ENCODE peak calls at places on chromosome 3, in eight cellular contexts. One of them, this sample, is unnamed.

GRCh38 chr3:51672083-51672475 is 1.0 kb downstream of the TEX264 start:
- DNase-seq in left ventricle myocardium inferior: no peak
- DNase-seq in ovary: no peak
- DNase-seq in endothelial cell of umbilical vein: no peak
- DNase-seq in vagina: no peak
- DNase-seq in lower lobe of right lung: no peak
- DNase-seq in psoas muscle: no peak
- DNase-seq in tibial artery: no peak
- DNase-seq in this sample: no peak

GRCh38 chr3:78799681-78800080 is 968.1 kb downstream of the ROBO1 start:
- DNase-seq in tibial artery: no peak
- DNase-seq in left ventricle myocardium inferior: no peak
- DNase-seq in lower lobe of right lung: no peak
- DNase-seq in psoas muscle: no peak
- DNase-seq in endothelial cell of umbilical vein: no peak
- DNase-seq in vagina: no peak
- DNase-seq in ovary: no peak
- DNase-seq in this sample: no peak

GRCh38 chr3:24060055-24060454 is 115.0 kb downstream of the NR1D2 start:
- DNase-seq in tibial artery: peak; percentile 76
- DNase-seq in endothelial cell of umbilical vein: no peak
- DNase-seq in left ventricle myocardium inferior: no peak
- DNase-seq in psoas muscle: no peak
- DNase-seq in vagina: no peak
- DNase-seq in lower lobe of right lung: peak; percentile 66
- DNase-seq in ovary: no peak
- DNase-seq in this sample: no peak

GRCh38 chr3:194872669-194872977 is 186.9 kb downstream of the FAM43A start:
- DNase-seq in tibial artery: no peak
- DNase-seq in lower lobe of right lung: no peak
- DNase-seq in left ventricle myocardium inferior: no peak
- DNase-seq in endothelial cell of umbilical vein: peak; percentile 6
- DNase-seq in vagina: no peak
- DNase-seq in psoas muscle: no peak
- DNase-seq in ovary: no peak
- DNase-seq in this sample: no peak

GRCh38 chr3:84961492-84962255 is 2.9 kb downstream of the CADM2 start:
- DNase-seq in tibial artery: no peak
- DNase-seq in psoas muscle: no peak
- DNase-seq in endothelial cell of umbilical vein: no peak
- DNase-seq in ovary: no peak
- DNase-seq in lower lobe of right lung: no peak
- DNase-seq in vagina: no peak
- DNase-seq in left ventricle myocardium inferior: no peak
- DNase-seq in this sample: no peak

GRCh38 chr3:195133462-195133861 is 137.5 kb downstream of the XXYLT1 start:
- DNase-seq in lower lobe of right lung: no peak
- DNase-seq in ovary: no peak
- DNase-seq in left ventricle myocardium inferior: no peak
- DNase-seq in tibial artery: no peak
- DNase-seq in psoas muscle: peak; percentile 53
- DNase-seq in vagina: no peak
- DNase-seq in endothelial cell of umbilical vein: no peak
- DNase-seq in this sample: no peak

GRCh38 chr3:57068437-57069089 is 8.1 kb downstream of the SPATA12 start:
- DNase-seq in vagina: peak; percentile 94
- DNase-seq in ovary: no peak
- DNase-seq in tibial artery: peak; percentile 77
- DNase-seq in left ventricle myocardium inferior: peak; percentile 27
- DNase-seq in lower lobe of right lung: no peak
- DNase-seq in psoas muscle: peak; percentile 58
- DNase-seq in endothelial cell of umbilical vein: peak; percentile 66
- DNase-seq in this sample: peak; percentile 93

GRCh38 chr3:159265705-159266104 is 463.9 kb downstream of the MFSD1 start:
- DNase-seq in ovary: no peak
- DNase-seq in vagina: no peak
- DNase-seq in left ventricle myocardium inferior: no peak
- DNase-seq in tibial artery: no peak
- DNase-seq in psoas muscle: no peak
- DNase-seq in lower lobe of right lung: no peak
- DNase-seq in endothelial cell of umbilical vein: no peak
- DNase-seq in this sample: no peak

GRCh38 chr3:84974347-84974746 is 15.6 kb downstream of the CADM2 start:
- DNase-seq in ovary: no peak
- DNase-seq in tibial artery: no peak
- DNase-seq in psoas muscle: no peak
- DNase-seq in endothelial cell of umbilical vein: no peak
- DNase-seq in lower lobe of right lung: no peak
- DNase-seq in left ventricle myocardium inferior: no peak
- DNase-seq in vagina: no peak
- DNase-seq in this sample: no peak

GRCh38 chr3:103421460-103421859 is 986.6 kb downstream of the ZPLD1 start:
- DNase-seq in psoas muscle: no peak
- DNase-seq in vagina: no peak
- DNase-seq in tibial artery: no peak
- DNase-seq in left ventricle myocardium inferior: no peak
- DNase-seq in lower lobe of right lung: no peak
- DNase-seq in endothelial cell of umbilical vein: no peak
- DNase-seq in ovary: no peak
- DNase-seq in this sample: no peak

GRCh38 chr3:11603628-11604027 is 40.1 kb downstream of the VGLL4 start:
- DNase-seq in ovary: no peak
- DNase-seq in endothelial cell of umbilical vein: peak; percentile 53
- DNase-seq in lower lobe of right lung: no peak
- DNase-seq in vagina: peak; percentile 93
- DNase-seq in psoas muscle: peak; percentile 77
- DNase-seq in left ventricle myocardium inferior: no peak
- DNase-seq in tibial artery: peak; percentile 86
- DNase-seq in this sample: peak; percentile 95

GRCh38 chr3:146637871-146638270 is 32.7 kb upstream of the PLSCR5 start:
- DNase-seq in endothelial cell of umbilical vein: no peak
- DNase-seq in left ventricle myocardium inferior: no peak
- DNase-seq in psoas muscle: no peak
- DNase-seq in vagina: no peak
- DNase-seq in ovary: no peak
- DNase-seq in lower lobe of right lung: no peak
- DNase-seq in tibial artery: no peak
- DNase-seq in this sample: no peak

GRCh38 chr3:9965200-9965875 is 13.1 kb upstream of the PRRT3 start:
- DNase-seq in ovary: no peak
- DNase-seq in tibial artery: no peak
- DNase-seq in psoas muscle: no peak
- DNase-seq in vagina: no peak
- DNase-seq in endothelial cell of umbilical vein: no peak
- DNase-seq in lower lobe of right lung: no peak
- DNase-seq in left ventricle myocardium inferior: no peak
- DNase-seq in this sample: no peak

GRCh38 chr3:9970020-9970652 is 16.5 kb downstream of the EMC3 start:
- DNase-seq in endothelial cell of umbilical vein: peak; percentile 43
- DNase-seq in tibial artery: no peak
- DNase-seq in ovary: no peak
- DNase-seq in psoas muscle: no peak
- DNase-seq in vagina: no peak
- DNase-seq in left ventricle myocardium inferior: no peak
- DNase-seq in lower lobe of right lung: no peak
- DNase-seq in this sample: no peak

GRCh38 chr3:9969632-9970019 is 17.0 kb downstream of the EMC3 start:
- DNase-seq in vagina: peak; percentile 69
- DNase-seq in lower lobe of right lung: no peak
- DNase-seq in psoas muscle: no peak
- DNase-seq in ovary: no peak
- DNase-seq in left ventricle myocardium inferior: no peak
- DNase-seq in tibial artery: no peak
- DNase-seq in endothelial cell of umbilical vein: no peak
- DNase-seq in this sample: no peak

GRCh38 chr3:9966841-9967240 is 14.6 kb upstream of the PRRT3 start:
- DNase-seq in psoas muscle: no peak
- DNase-seq in lower lobe of right lung: no peak
- DNase-seq in vagina: no peak
- DNase-seq in tibial artery: no peak
- DNase-seq in left ventricle myocardium inferior: no peak
- DNase-seq in endothelial cell of umbilical vein: no peak
- DNase-seq in ovary: no peak
- DNase-seq in this sample: no peak
- H3K36me3 ChIP-seq in psoas muscle: peaks cover 13% of the 10 kb centered on the region
- H3K36me3 ChIP-seq in lower lobe of right lung: peaks cover 83% of the 10 kb centered on the region
- H3K36me3 ChIP-seq in vagina: no peaks in the 10 kb centered on the region
- H3K36me3 ChIP-seq in tibial artery: peaks cover 98% of the 10 kb centered on the region
- H3K36me3 ChIP-seq in left ventricle myocardium inferior: peaks cover 99% of the 10 kb centered on the region
- H3K36me3 ChIP-seq in endothelial cell of umbilical vein: peaks cover 14% of the 10 kb centered on the region
- H3K36me3 ChIP-seq in ovary: no peaks in the 10 kb centered on the region
- H3K36me3 ChIP-seq in this sample: peaks cover 65% of the 10 kb centered on the region

GRCh38 chr3:10503217-10503796 is 2.1 kb downstream of the ATP2B2 start:
- DNase-seq in lower lobe of right lung: no peak
- DNase-seq in ovary: no peak
- DNase-seq in left ventricle myocardium inferior: no peak
- DNase-seq in psoas muscle: no peak
- DNase-seq in vagina: no peak
- DNase-seq in tibial artery: no peak
- DNase-seq in endothelial cell of umbilical vein: no peak
- DNase-seq in this sample: no peak

GRCh38 chr3:10505791-10506585 is 602 bp upstream of the ATP2B2 start:
- DNase-seq in left ventricle myocardium inferior: no peak
- DNase-seq in lower lobe of right lung: no peak
- DNase-seq in tibial artery: no peak
- DNase-seq in psoas muscle: no peak
- DNase-seq in ovary: no peak
- DNase-seq in endothelial cell of umbilical vein: no peak
- DNase-seq in vagina: no peak
- DNase-seq in this sample: no peak

GRCh38 chr3:10506696-10507095 is 1.3 kb upstream of the ATP2B2 start:
- DNase-seq in lower lobe of right lung: no peak
- DNase-seq in vagina: no peak
- DNase-seq in left ventricle myocardium inferior: no peak
- DNase-seq in endothelial cell of umbilical vein: no peak
- DNase-seq in ovary: no peak
- DNase-seq in tibial artery: no peak
- DNase-seq in psoas muscle: no peak
- DNase-seq in this sample: no peak

GRCh38 chr3:10504161-10505049 is 981 bp downstream of the ATP2B2 start:
- DNase-seq in left ventricle myocardium inferior: no peak
- DNase-seq in psoas muscle: no peak
- DNase-seq in endothelial cell of umbilical vein: no peak
- DNase-seq in tibial artery: no peak
- DNase-seq in ovary: no peak
- DNase-seq in lower lobe of right lung: no peak
- DNase-seq in vagina: no peak
- DNase-seq in this sample: no peak

DNA sequence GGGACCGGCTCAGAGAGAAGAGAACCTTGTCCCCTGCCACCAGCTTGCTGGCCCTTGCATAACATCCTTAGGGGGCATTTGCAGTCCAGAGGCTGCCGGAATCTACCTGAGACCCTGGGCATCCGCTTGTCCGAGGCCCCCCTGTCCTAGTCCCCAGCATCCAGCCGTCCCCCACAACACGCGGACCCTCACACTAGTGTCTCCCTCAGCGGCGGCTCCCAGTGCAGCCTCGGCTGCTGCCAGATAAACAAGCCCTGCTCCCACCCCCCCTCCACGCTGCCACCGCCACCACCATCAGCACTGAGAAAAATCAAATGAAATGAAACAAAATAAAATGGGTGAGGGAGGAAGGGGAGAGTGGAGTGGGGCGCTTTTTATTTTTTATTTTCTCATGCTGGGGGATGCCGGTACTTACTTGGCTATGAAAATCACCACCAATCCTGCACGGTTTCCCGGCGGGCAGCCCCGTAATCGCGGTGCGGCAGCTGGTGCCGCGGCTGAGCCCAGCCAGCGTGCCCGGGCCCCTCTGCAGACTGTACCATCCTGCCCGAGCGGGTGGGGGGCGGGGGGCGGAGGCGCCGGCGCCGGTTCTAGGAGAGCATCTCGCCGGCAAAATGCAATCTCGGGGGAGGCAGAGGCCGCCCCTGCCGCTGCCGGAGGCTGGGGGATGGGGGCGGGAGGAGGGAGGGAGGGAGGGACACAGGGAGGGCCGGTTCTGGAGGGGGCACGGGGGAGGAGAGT is at the start of gene ATP2B2:
- DNase-seq in tibial artery: no peak
- DNase-seq in endothelial cell of umbilical vein: no peak
- DNase-seq in psoas muscle: no peak
- DNase-seq in ovary: no peak
- DNase-seq in left ventricle myocardium inferior: no peak
- DNase-seq in lower lobe of right lung: no peak
- DNase-seq in vagina: no peak
- DNase-seq in this sample: no peak
- H3K4me3 ChIP-seq in tibial artery: peak within 1 kb of the TSS; percentile 20
- H3K4me3 ChIP-seq in endothelial cell of umbilical vein: no peak within 1 kb of the TSS
- H3K4me3 ChIP-seq in psoas muscle: peak within 1 kb of the TSS; percentile 52
- H3K4me3 ChIP-seq in ovary: no peak within 1 kb of the TSS
- H3K4me3 ChIP-seq in left ventricle myocardium inferior: peak within 1 kb of the TSS; percentile 52
- H3K4me3 ChIP-seq in lower lobe of right lung: peak within 1 kb of the TSS; percentile 23
- H3K4me3 ChIP-seq in vagina: peak within 1 kb of the TSS; percentile 21
- H3K4me3 ChIP-seq in this sample: peak within 1 kb of the TSS; percentile 49

GRCh38 chr3:34419801-34420200 is 621.4 kb downstream of the PDCD6IP start:
- DNase-seq in vagina: no peak
- DNase-seq in ovary: no peak
- DNase-seq in psoas muscle: no peak
- DNase-seq in left ventricle myocardium inferior: no peak
- DNase-seq in tibial artery: no peak
- DNase-seq in lower lobe of right lung: no peak
- DNase-seq in endothelial cell of umbilical vein: peak; percentile 20
- DNase-seq in this sample: no peak

DNA sequence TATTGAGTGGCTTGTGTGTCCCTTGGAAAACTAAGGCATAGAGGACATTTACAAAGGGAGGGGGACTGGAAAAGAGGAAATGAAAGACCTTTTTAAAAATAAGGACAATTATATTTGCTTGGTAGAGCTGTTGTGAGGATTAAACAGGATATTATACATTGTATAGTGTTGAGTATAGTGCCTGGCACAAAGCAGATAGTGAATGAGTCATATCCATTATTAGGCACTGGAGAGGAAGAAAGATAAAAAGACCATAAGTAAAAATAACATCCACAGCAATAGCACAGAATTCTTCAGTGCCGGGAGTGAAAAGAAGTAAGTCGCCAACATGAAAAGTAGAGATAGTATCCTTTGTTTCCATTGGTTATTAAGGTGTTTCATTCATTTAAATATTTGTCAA is 623.3 kb downstream of the PDCD6IP start:
- DNase-seq in tibial artery: no peak
- DNase-seq in endothelial cell of umbilical vein: peak; percentile 60
- DNase-seq in vagina: no peak
- DNase-seq in ovary: no peak
- DNase-seq in psoas muscle: no peak
- DNase-seq in left ventricle myocardium inferior: no peak
- DNase-seq in lower lobe of right lung: no peak
- DNase-seq in this sample: no peak
- H3K9me3 ChIP-seq in tibial artery: no peaks in the 10 kb centered on the region
- H3K9me3 ChIP-seq in endothelial cell of umbilical vein: no peaks in the 10 kb centered on the region
- H3K9me3 ChIP-seq in vagina: no peaks in the 10 kb centered on the region
- H3K9me3 ChIP-seq in ovary: no peaks in the 10 kb centered on the region
- H3K9me3 ChIP-seq in psoas muscle: no peaks in the 10 kb centered on the region
- H3K9me3 ChIP-seq in left ventricle myocardium inferior: no peaks in the 10 kb centered on the region
- H3K9me3 ChIP-seq in lower lobe of right lung: no peaks in the 10 kb centered on the region
- H3K9me3 ChIP-seq in this sample: no peaks in the 10 kb centered on the region

DNA sequence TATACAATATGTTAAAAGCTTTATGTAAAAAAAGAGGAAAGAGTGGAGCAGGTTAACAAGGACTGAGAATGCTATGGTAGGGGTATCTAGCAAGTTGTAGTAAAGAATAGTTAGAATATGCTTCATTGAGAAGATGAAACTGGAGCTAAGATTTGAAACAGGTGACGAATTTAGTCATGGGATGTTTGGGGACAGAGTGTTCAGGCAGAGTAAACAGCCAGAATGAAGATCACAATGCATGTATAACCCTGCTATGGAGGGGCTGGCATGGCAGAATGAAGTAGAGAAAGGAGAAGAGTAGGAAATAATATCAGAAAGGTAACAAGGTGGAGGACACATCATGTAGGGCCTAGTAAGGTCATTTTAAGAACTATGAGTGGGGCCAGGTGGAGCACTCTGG is 72.0 kb downstream of the BTD start:
- DNase-seq in left ventricle myocardium inferior: no peak
- DNase-seq in lower lobe of right lung: no peak
- DNase-seq in psoas muscle: no peak
- DNase-seq in ovary: no peak
- DNase-seq in endothelial cell of umbilical vein: no peak
- DNase-seq in vagina: no peak
- DNase-seq in tibial artery: no peak
- DNase-seq in this sample: no peak
- H3K36me3 ChIP-seq in left ventricle myocardium inferior: peaks cover 76% of the 10 kb centered on the region
- H3K36me3 ChIP-seq in lower lobe of right lung: peaks cover 76% of the 10 kb centered on the region
- H3K36me3 ChIP-seq in psoas muscle: peaks cover 6% of the 10 kb centered on the region
- H3K36me3 ChIP-seq in ovary: no peaks in the 10 kb centered on the region
- H3K36me3 ChIP-seq in endothelial cell of umbilical vein: peaks cover 29% of the 10 kb centered on the region
- H3K36me3 ChIP-seq in vagina: no peaks in the 10 kb centered on the region
- H3K36me3 ChIP-seq in tibial artery: peaks cover 92% of the 10 kb centered on the region
- H3K36me3 ChIP-seq in this sample: peaks cover 58% of the 10 kb centered on the region